ENCODE peak calls at places on chromosomes 12 and 14, in seven cellular contexts. One of them, this sample, is unnamed.

GRCh38 chr14:74518221-74518620 is 24.7 kb downstream of the ISCA2 start:
- DNase-seq in Calu3: no peak
- DNase-seq in HFFc6: no peak
- DNase-seq in bronchial epithelial cell: peak; percentile 61
- DNase-seq in prostate gland: peak; percentile 38
- DNase-seq in HFF-Myc: no peak
- DNase-seq in astrocyte: no peak
- DNase-seq in this sample: no peak

GRCh38 chr14:39060818-39061437 is 42.1 kb downstream of the SEC23A start:
- DNase-seq in prostate gland: no peak
- DNase-seq in HFF-Myc: no peak
- DNase-seq in astrocyte: no peak
- DNase-seq in Calu3: no peak
- DNase-seq in bronchial epithelial cell: no peak
- DNase-seq in HFFc6: no peak
- DNase-seq in this sample: peak; percentile 61

GRCh38 chr12:13154027-13154538 is 42.4 kb upstream of the EMP1 start:
- DNase-seq in bronchial epithelial cell: peak; percentile 57
- DNase-seq in HFFc6: no peak
- DNase-seq in astrocyte: peak; percentile 13
- DNase-seq in Calu3: no peak
- DNase-seq in HFF-Myc: no peak
- DNase-seq in prostate gland: no peak
- DNase-seq in this sample: no peak

GRCh38 chr12:51749986-51750317 is 98.6 kb downstream of the FIGNL2 start:
- DNase-seq in Calu3: no peak
- DNase-seq in astrocyte: no peak
- DNase-seq in bronchial epithelial cell: no peak
- DNase-seq in HFFc6: no peak
- DNase-seq in HFF-Myc: no peak
- DNase-seq in prostate gland: no peak
- DNase-seq in this sample: no peak

GRCh38 chr12:113333877-113334785 is 778 bp downstream of the SLC8B1 start:
- DNase-seq in astrocyte: no peak
- DNase-seq in HFFc6: no peak
- DNase-seq in prostate gland: no peak
- DNase-seq in bronchial epithelial cell: peak; percentile 15
- DNase-seq in Calu3: peak; percentile 12
- DNase-seq in HFF-Myc: no peak
- DNase-seq in this sample: no peak

GRCh38 chr14:104968541-104969401 is 9.4 kb downstream of the AHNAK2 start:
- DNase-seq in bronchial epithelial cell: peak; percentile 93
- DNase-seq in HFF-Myc: no peak
- DNase-seq in HFFc6: peak; percentile 24
- DNase-seq in astrocyte: peak; percentile 12
- DNase-seq in Calu3: no peak
- DNase-seq in prostate gland: peak; percentile 46
- DNase-seq in this sample: no peak

GRCh38 chr14:54211562-54212308 is 185.1 kb upstream of the CDKN3 start:
- DNase-seq in Calu3: no peak
- DNase-seq in prostate gland: no peak
- DNase-seq in bronchial epithelial cell: peak; percentile 81
- DNase-seq in HFF-Myc: no peak
- DNase-seq in HFFc6: peak; percentile 85
- DNase-seq in astrocyte: peak; percentile 94
- DNase-seq in this sample: no peak

GRCh38 chr12:60752589-60752988 is 1156.8 kb downstream of the SLC16A7 start:
- DNase-seq in HFFc6: no peak
- DNase-seq in bronchial epithelial cell: no peak
- DNase-seq in prostate gland: no peak
- DNase-seq in HFF-Myc: no peak
- DNase-seq in Calu3: no peak
- DNase-seq in astrocyte: no peak
- DNase-seq in this sample: peak; percentile 3

GRCh38 chr14:64465856-64466554 is 706 bp downstream of the AKAP5 start:
- DNase-seq in bronchial epithelial cell: peak; percentile 26
- DNase-seq in HFF-Myc: no peak
- DNase-seq in prostate gland: no peak
- DNase-seq in astrocyte: peak; percentile 59
- DNase-seq in HFFc6: peak; percentile 58
- DNase-seq in Calu3: peak; percentile 9
- DNase-seq in this sample: no peak

GRCh38 chr14:65772901-65773574 is 360.5 kb downstream of the FUT8 start:
- DNase-seq in HFFc6: no peak
- DNase-seq in Calu3: no peak
- DNase-seq in prostate gland: peak; percentile 4
- DNase-seq in bronchial epithelial cell: no peak
- DNase-seq in HFF-Myc: no peak
- DNase-seq in astrocyte: peak; percentile 42
- DNase-seq in this sample: no peak

GRCh38 chr14:31441273-31442110 is 15.8 kb downstream of the DTD2 start:
- DNase-seq in prostate gland: no peak
- DNase-seq in HFF-Myc: peak; percentile 27
- DNase-seq in HFFc6: peak; percentile 78
- DNase-seq in astrocyte: peak; percentile 92
- DNase-seq in bronchial epithelial cell: no peak
- DNase-seq in Calu3: no peak
- DNase-seq in this sample: no peak

GRCh38 chr14:64645220-64645891 is 58.9 kb upstream of the PLEKHG3 start:
- DNase-seq in HFFc6: peak; percentile 92
- DNase-seq in prostate gland: no peak
- DNase-seq in Calu3: no peak
- DNase-seq in HFF-Myc: peak; percentile 97
- DNase-seq in astrocyte: peak; percentile 98
- DNase-seq in bronchial epithelial cell: no peak
- DNase-seq in this sample: no peak

GRCh38 chr14:55038708-55039107 is 11.7 kb downstream of the SOCS4 start:
- DNase-seq in HFF-Myc: no peak
- DNase-seq in astrocyte: no peak
- DNase-seq in prostate gland: no peak
- DNase-seq in HFFc6: no peak
- DNase-seq in bronchial epithelial cell: peak; percentile 72
- DNase-seq in Calu3: no peak
- DNase-seq in this sample: no peak

GRCh38 chr12:11186837-11187236 is at the start of gene TAS2R42:
- DNase-seq in Calu3: no peak
- DNase-seq in prostate gland: no peak
- DNase-seq in HFFc6: no peak
- DNase-seq in HFF-Myc: no peak
- DNase-seq in astrocyte: no peak
- DNase-seq in bronchial epithelial cell: no peak
- DNase-seq in this sample: no peak

GRCh38 chr12:118187746-118188390 is 51.9 kb downstream of the PEBP1 start:
- DNase-seq in bronchial epithelial cell: no peak
- DNase-seq in HFFc6: peak; percentile 20
- DNase-seq in astrocyte: no peak
- DNase-seq in Calu3: no peak
- DNase-seq in HFF-Myc: no peak
- DNase-seq in prostate gland: no peak
- DNase-seq in this sample: no peak

GRCh38 chr12:26276709-26277108 is 81.3 kb downstream of the SSPN start:
- DNase-seq in HFF-Myc: no peak
- DNase-seq in prostate gland: no peak
- DNase-seq in Calu3: no peak
- DNase-seq in HFFc6: no peak
- DNase-seq in astrocyte: peak; percentile 42
- DNase-seq in bronchial epithelial cell: no peak
- DNase-seq in this sample: no peak

GRCh38 chr14:44803239-44803905 is 158.4 kb downstream of the KLHL28 start:
- DNase-seq in Calu3: no peak
- DNase-seq in astrocyte: peak; percentile 30
- DNase-seq in HFFc6: peak; percentile 52
- DNase-seq in HFF-Myc: peak; percentile 22
- DNase-seq in prostate gland: no peak
- DNase-seq in bronchial epithelial cell: peak; percentile 67
- DNase-seq in this sample: peak; percentile 29

GRCh38 chr12:105706321-105706972 is 376.0 kb downstream of the C12orf75 start:
- DNase-seq in HFF-Myc: no peak
- DNase-seq in astrocyte: peak; percentile 83
- DNase-seq in Calu3: no peak
- DNase-seq in HFFc6: peak; percentile 64
- DNase-seq in bronchial epithelial cell: peak; percentile 37
- DNase-seq in prostate gland: no peak
- DNase-seq in this sample: no peak

GRCh38 chr14:20440882-20441281 is 4.9 kb upstream of the KLHL33 start:
- DNase-seq in astrocyte: no peak
- DNase-seq in bronchial epithelial cell: peak; percentile 27
- DNase-seq in HFF-Myc: no peak
- DNase-seq in prostate gland: no peak
- DNase-seq in Calu3: no peak
- DNase-seq in HFFc6: no peak
- DNase-seq in this sample: no peak

GRCh38 chr12:57603758-57604453 is 718 bp upstream of the DTX3 start:
- DNase-seq in Calu3: no peak
- DNase-seq in HFFc6: peak; percentile 45
- DNase-seq in bronchial epithelial cell: peak; percentile 67
- DNase-seq in HFF-Myc: no peak
- DNase-seq in astrocyte: peak; percentile 64
- DNase-seq in prostate gland: peak; percentile 59
- DNase-seq in this sample: no peak

GRCh38 chr14:63642229-63642611 is 549 bp upstream of the WDR89 start:
- DNase-seq in HFFc6: peak; percentile 93
- DNase-seq in bronchial epithelial cell: peak; percentile 94
- DNase-seq in prostate gland: peak; percentile 93
- DNase-seq in astrocyte: peak; percentile 93
- DNase-seq in Calu3: peak; percentile 77
- DNase-seq in HFF-Myc: peak; percentile 89
- DNase-seq in this sample: peak; percentile 80

GRCh38 chr14:50530358-50530757 is 2.0 kb downstream of the MAP4K5 start:
- DNase-seq in HFFc6: peak; percentile 60
- DNase-seq in astrocyte: peak; percentile 62
- DNase-seq in Calu3: no peak
- DNase-seq in bronchial epithelial cell: peak; percentile 74
- DNase-seq in HFF-Myc: no peak
- DNase-seq in prostate gland: no peak
- DNase-seq in this sample: no peak

GRCh38 chr14:72573725-72574426 is 320.0 kb downstream of the DPF3 start:
- DNase-seq in bronchial epithelial cell: no peak
- DNase-seq in HFFc6: no peak
- DNase-seq in astrocyte: no peak
- DNase-seq in prostate gland: no peak
- DNase-seq in HFF-Myc: no peak
- DNase-seq in Calu3: no peak
- DNase-seq in this sample: no peak

GRCh38 chr12:29519585-29520182 is 22.2 kb upstream of the OVCH1 start:
- DNase-seq in prostate gland: peak; percentile 16
- DNase-seq in astrocyte: peak; percentile 17
- DNase-seq in Calu3: peak; percentile 42
- DNase-seq in HFF-Myc: no peak
- DNase-seq in bronchial epithelial cell: peak; percentile 52
- DNase-seq in HFFc6: peak; percentile 41
- DNase-seq in this sample: peak; percentile 25

GRCh38 chr14:95173518-95173917 is 16.2 kb upstream of the DICER1 start:
- DNase-seq in astrocyte: no peak
- DNase-seq in prostate gland: no peak
- DNase-seq in HFF-Myc: no peak
- DNase-seq in bronchial epithelial cell: no peak
- DNase-seq in HFFc6: no peak
- DNase-seq in Calu3: no peak
- DNase-seq in this sample: no peak

GRCh38 chr14:95174184-95174804 is 17.0 kb upstream of the DICER1 start:
- DNase-seq in prostate gland: no peak
- DNase-seq in HFFc6: no peak
- DNase-seq in astrocyte: no peak
- DNase-seq in bronchial epithelial cell: no peak
- DNase-seq in Calu3: no peak
- DNase-seq in HFF-Myc: no peak
- DNase-seq in this sample: no peak
- TF ChIP-seq CTCF in prostate gland: no peak
- TF ChIP-seq CTCF in HFFc6: peak; percentile 41
- TF ChIP-seq CTCF in astrocyte: peak; percentile 10
- TF ChIP-seq CTCF in bronchial epithelial cell: no peak
- TF ChIP-seq CTCF in Calu3: no peak
- TF ChIP-seq CTCF in HFF-Myc: no peak
- TF ChIP-seq CTCF in this sample: no peak

GRCh38 chr12:109760930-109761630 is 47.5 kb downstream of the FAM222A start:
- DNase-seq in HFF-Myc: no peak
- DNase-seq in HFFc6: no peak
- DNase-seq in prostate gland: no peak
- DNase-seq in Calu3: no peak
- DNase-seq in bronchial epithelial cell: no peak
- DNase-seq in astrocyte: no peak
- DNase-seq in this sample: no peak
- TF ChIP-seq CTCF in HFF-Myc: no peak
- TF ChIP-seq CTCF in HFFc6: no peak
- TF ChIP-seq CTCF in prostate gland: no peak
- TF ChIP-seq CTCF in Calu3: no peak
- TF ChIP-seq CTCF in bronchial epithelial cell: no peak
- TF ChIP-seq CTCF in astrocyte: no peak
- TF ChIP-seq CTCF in this sample: no peak

GRCh38 chr12:42590324-42590934 is 883 bp upstream of the PRICKLE1 start:
- DNase-seq in astrocyte: no peak
- DNase-seq in HFF-Myc: no peak
- DNase-seq in HFFc6: no peak
- DNase-seq in bronchial epithelial cell: no peak
- DNase-seq in prostate gland: no peak
- DNase-seq in Calu3: peak; percentile 17
- DNase-seq in this sample: peak; percentile 25
- TF ChIP-seq CTCF in astrocyte: no peak
- TF ChIP-seq CTCF in HFF-Myc: no peak
- TF ChIP-seq CTCF in HFFc6: no peak
- TF ChIP-seq CTCF in bronchial epithelial cell: peak; percentile 17
- TF ChIP-seq CTCF in prostate gland: no peak
- TF ChIP-seq CTCF in Calu3: no peak
- TF ChIP-seq CTCF in this sample: no peak

GRCh38 chr14:98950356-98950895 is 321.6 kb downstream of the BCL11B start:
- DNase-seq in prostate gland: no peak
- DNase-seq in HFF-Myc: no peak
- DNase-seq in bronchial epithelial cell: no peak
- DNase-seq in astrocyte: no peak
- DNase-seq in HFFc6: no peak
- DNase-seq in Calu3: no peak
- DNase-seq in this sample: no peak
- TF ChIP-seq CTCF in prostate gland: no peak
- TF ChIP-seq CTCF in HFF-Myc: no peak
- TF ChIP-seq CTCF in bronchial epithelial cell: no peak
- TF ChIP-seq CTCF in astrocyte: no peak
- TF ChIP-seq CTCF in HFFc6: no peak
- TF ChIP-seq CTCF in Calu3: no peak
- TF ChIP-seq CTCF in this sample: no peak

DNA sequence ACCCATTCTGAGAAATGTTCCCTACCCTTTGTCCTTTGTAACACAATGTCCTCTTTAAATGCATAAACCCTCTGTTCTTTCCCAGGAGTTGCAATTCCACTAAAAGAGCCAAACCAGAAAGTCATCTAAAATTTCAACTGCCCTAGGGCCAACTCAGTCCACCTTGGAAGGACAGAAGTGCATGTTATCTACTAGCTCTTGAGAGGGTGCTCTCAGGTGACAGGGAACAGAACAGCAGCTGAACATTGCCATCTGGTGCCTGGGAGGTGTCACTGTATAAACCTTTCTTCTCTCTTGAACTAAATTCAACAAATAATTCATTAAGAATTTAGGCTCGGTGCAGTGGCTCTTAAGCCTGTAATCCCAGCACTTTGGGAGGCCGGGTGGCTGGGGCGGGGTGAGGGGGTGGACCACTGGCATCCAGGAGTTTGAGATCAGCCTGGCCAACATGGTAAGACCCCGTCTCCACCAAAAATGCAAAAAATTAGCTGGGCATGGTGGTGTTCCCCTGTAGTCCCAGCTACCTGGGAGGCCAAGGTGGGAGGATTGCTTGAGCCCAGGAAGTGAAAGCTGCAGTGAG is 10.3 kb upstream of the FERMT2 start:
- DNase-seq in Calu3: peak; percentile 68
- DNase-seq in HFF-Myc: peak; percentile 35
- DNase-seq in prostate gland: peak; percentile 63
- DNase-seq in astrocyte: peak; percentile 38
- DNase-seq in bronchial epithelial cell: peak; percentile 63
- DNase-seq in HFFc6: peak; percentile 57
- DNase-seq in this sample: peak; percentile 73
- TF ChIP-seq CTCF in Calu3: peak; percentile 61
- TF ChIP-seq CTCF in HFF-Myc: peak; percentile 67
- TF ChIP-seq CTCF in prostate gland: peak; percentile 66
- TF ChIP-seq CTCF in astrocyte: peak; percentile 63
- TF ChIP-seq CTCF in bronchial epithelial cell: peak; percentile 74
- TF ChIP-seq CTCF in HFFc6: peak; percentile 80
- TF ChIP-seq CTCF in this sample: peak; percentile 36